ENCODE peak calls at places on chromosome 20, in seven cellular contexts. M is aorta, I is cardiac muscle cell, G is uterus, K is heart left ventricle, D is WERI-Rb-1, F is tibial artery. R is an unnamed sample. For H3K9me3, the result is how much of the 10 kb centered on the place peaks cover.

GRCh38 chr20:16209826-16210365 is 363.4 kb downstream of the KIF16B start:
- DNase-seq in M (no peak), I (no peak), G (no peak), K (no peak), D (no peak), F (no peak), R (no peak)

GRCh38 chr20:23260181-23260840 is 90.3 kb upstream of the NXT1 start:
- DNase-seq in M (no peak), I (no peak), G (no peak), K (no peak), D (no peak), F (no peak), R (no peak)

GRCh38 chr20:3011752-3012151 is 31.7 kb upstream of the GNRH2 start:
- DNase-seq in M (no peak), I (no peak), G (no peak), K (no peak), D (no peak), F (no peak), R (no peak)

GRCh38 chr20:24164360-24164759 is 175.8 kb upstream of the GGTLC1 start:
- DNase-seq in M (no peak), I (peak), G (no peak), K (no peak), D (peak), F (no peak), R (no peak)

GRCh38 chr20:33584976-33585375 is 77.2 kb upstream of the C20orf144 start:
- DNase-seq in M (no peak), I (no peak), G (no peak), K (no peak), D (no peak), F (no peak), R (no peak)

GRCh38 chr20:4949833-4950178 is 51.5 kb downstream of the SLC23A2 start:
- DNase-seq in M (no peak), I (peak), G (peak), K (no peak), D (no peak), F (no peak), R (no peak)

GRCh38 chr20:6055161-6055783 is 1.4 kb upstream of the LRRN4 start:
- DNase-seq in M (no peak), I (peak), G (no peak), K (no peak), D (no peak), F (no peak), R (no peak)

GRCh38 chr20:13271977-13272975 is 51.2 kb downstream of the ISM1 start:
- DNase-seq in M (no peak), I (no peak), G (no peak), K (no peak), D (no peak), F (no peak), R (no peak)

GRCh38 chr20:10668677-10669368 is 5.0 kb downstream of the JAG1 start:
- DNase-seq in M (no peak), I (no peak), G (no peak), K (no peak), D (no peak), F (no peak), R (no peak)

GRCh38 chr20:10671221-10671849 is 2.5 kb downstream of the JAG1 start:
- DNase-seq in M (peak), I (peak), G (peak), K (peak), D (peak), F (peak), R (peak)

GRCh38 chr20:10670521-10671220 is 3.1 kb downstream of the JAG1 start:
- DNase-seq in M (no peak), I (peak), G (no peak), K (peak), D (peak), F (no peak), R (no peak)

GRCh38 chr20:10671850-10672578 is 1.8 kb downstream of the JAG1 start:
- DNase-seq in M (no peak), I (peak), G (peak), K (peak), D (peak), F (peak), R (no peak)

GRCh38 chr20:10669843-10670446 is 3.9 kb downstream of the JAG1 start:
- DNase-seq in M (no peak), I (no peak), G (no peak), K (no peak), D (no peak), F (no peak), R (no peak)
- H3K4me3 ChIP-seq in M (peak), I (peak), G (peak), K (peak), D (no peak), F (peak), R (no peak)

GRCh38 chr20:51306521-51307358 is 235.8 kb downstream of the NFATC2 start:
- DNase-seq in M (peak), I (peak), G (peak), K (peak), D (peak), F (peak), R (no peak)
- H3K9me3 ChIP-seq in M (under half), I (under half), G (under half), K (under half), D (under half), F (under half), R (under half)

DNA sequence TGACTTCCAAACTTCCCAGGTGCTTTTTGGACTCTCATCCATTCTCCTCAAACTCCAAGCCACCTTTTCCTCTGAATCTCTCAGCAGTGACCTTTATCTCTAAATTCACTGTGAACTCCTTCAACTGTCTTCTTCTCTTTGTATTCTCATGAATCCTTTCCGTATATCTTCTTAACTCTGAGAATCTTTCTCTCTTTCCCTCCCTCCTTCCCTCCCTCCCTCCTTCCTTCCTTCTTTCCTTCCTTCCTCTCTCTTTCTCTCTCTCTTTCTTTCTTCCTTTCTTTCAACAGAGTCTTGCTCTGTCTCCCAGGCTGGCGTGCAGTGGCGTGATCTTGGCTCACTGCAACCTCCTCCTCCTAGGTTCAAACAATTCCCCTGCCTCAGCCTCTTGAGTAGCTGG is 4.3 kb upstream of the PRELID3B start:
- DNase-seq in M (no peak), I (no peak), G (no peak), K (no peak), D (no peak), F (no peak), R (no peak)
- H3K27ac ChIP-seq in M (no peak), I (no peak), G (no peak), K (no peak), D (no peak), F (no peak), R (peak)

GRCh38 chr20:56605597-56605996 is 23.5 kb upstream of the TFAP2C start:
- DNase-seq in M (no peak), I (no peak), G (no peak), K (no peak), D (no peak), F (no peak), R (no peak)

GRCh38 chr20:56604690-56605089 is 24.4 kb upstream of the TFAP2C start:
- DNase-seq in M (no peak), I (no peak), G (no peak), K (no peak), D (no peak), F (no peak), R (peak)

GRCh38 chr20:56608376-56608775 is 20.7 kb upstream of the TFAP2C start:
- DNase-seq in M (no peak), I (no peak), G (no peak), K (no peak), D (no peak), F (no peak), R (no peak)

GRCh38 chr20:56607061-56607704 is 21.9 kb upstream of the TFAP2C start:
- DNase-seq in M (no peak), I (no peak), G (no peak), K (no peak), D (no peak), F (no peak), R (peak)

DNA sequence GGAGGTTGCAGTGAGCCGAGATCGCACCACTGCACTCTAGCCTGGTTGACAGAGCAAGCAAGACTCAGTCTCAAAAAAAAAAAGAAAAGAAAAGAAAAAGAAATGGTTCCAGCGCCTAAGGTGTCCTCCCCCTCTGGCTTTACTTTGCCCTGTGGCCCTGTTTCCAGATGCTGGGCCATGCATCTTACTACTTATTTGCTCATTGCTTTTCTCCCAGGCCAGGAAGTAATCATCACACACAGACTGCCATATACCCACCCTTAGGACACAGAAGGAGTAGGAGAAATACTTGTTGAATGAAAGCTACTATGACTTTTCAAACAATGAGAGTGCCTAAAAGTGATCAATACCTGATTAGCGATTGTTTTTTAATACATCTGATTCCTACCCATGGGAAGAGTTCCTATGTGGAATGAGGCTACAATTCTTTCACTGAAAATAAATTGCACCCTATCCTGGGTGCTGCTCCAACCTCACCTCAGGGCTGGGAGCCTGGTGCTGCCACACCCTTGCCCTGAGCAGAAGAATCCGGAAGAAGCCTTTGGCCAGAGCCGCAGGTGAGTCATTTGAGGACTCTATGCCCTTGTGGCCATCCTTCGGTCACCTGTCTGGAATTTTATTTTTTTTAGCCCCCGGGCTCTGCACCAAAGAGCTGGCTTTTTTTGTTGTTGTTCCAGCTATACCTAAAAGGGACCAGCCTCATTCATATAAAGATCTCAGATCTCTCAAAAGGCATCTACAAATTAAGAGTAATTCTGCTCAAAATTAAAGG is 22.7 kb upstream of the TFAP2C start:
- DNase-seq in M (no peak), I (no peak), G (no peak), K (no peak), D (no peak), F (no peak), R (peak)
- H3K4me3 ChIP-seq in M (no peak), I (no peak), G (no peak), K (no peak), D (no peak), F (no peak), R (peak)

GRCh38 chr20:56151834-56152233 is 96.7 kb upstream of the MC3R start:
- DNase-seq in M (no peak), I (no peak), G (no peak), K (no peak), D (no peak), F (no peak), R (no peak)
- H3K9me3 ChIP-seq in M (under half), I (under half), G (under half), K (under half), D (under half), F (under half), R (under half)

DNA sequence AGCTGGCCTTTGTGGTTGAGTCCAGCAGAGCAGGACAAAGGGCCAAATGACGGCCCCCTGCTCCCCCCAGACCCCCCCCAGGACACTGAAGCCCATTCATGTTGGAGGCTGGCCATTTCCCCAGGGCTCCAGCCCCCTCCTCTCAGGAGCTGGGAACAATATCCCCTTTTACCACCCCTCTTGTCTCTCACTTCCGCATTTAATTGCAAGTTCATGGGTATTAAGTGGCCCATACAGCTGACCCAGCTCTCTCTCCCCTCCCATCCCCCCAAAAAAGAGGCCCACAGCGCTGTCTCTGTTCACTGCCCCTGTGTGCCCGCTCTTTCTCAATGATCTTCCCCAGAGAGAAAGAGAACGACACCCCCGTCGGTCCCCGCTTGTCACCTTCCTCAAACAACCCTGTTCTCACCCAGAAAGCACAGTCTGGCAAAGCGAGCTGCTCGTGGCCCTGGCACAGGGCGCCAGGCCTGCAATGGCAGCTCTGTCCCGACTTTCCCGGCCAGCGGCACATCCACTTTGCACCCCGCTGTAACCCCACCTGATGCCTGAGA is 30.4 kb downstream of the PREX1 start:
- DNase-seq in M (peak), I (no peak), G (no peak), K (no peak), D (no peak), F (peak), R (no peak)
- H3K27ac ChIP-seq in M (no peak), I (no peak), G (no peak), K (no peak), D (no peak), F (no peak), R (no peak)

GRCh38 chr20:53827996-53828672 is 234.5 kb upstream of the ZNF217 start:
- DNase-seq in M (no peak), I (no peak), G (peak), K (peak), D (no peak), F (no peak), R (peak)
- H3K4me3 ChIP-seq in M (peak), I (no peak), G (peak), K (peak), D (no peak), F (peak), R (peak)

R was measured in PC-9.